ENCODE peak calls at places on chromosome 1, in nine cellular contexts. One of them, this sample, is unnamed.

GRCh38 chr1:12345350-12346217 is 115.8 kb downstream of the VPS13D start:
- DNase-seq in GM06990: no peak
- DNase-seq in kidney glomerular epithelial cell: no peak
- DNase-seq in Peyer's patch: peak
- DNase-seq in NCI-H2081: no peak
- DNase-seq in progenitor cell of endocrine pancreas: no peak
- DNase-seq in head of caudate nucleus: peak
- DNase-seq in GM04504: no peak
- DNase-seq in SW480: no peak
- DNase-seq in this sample: no peak

GRCh38 chr1:59025898-59026426 is 242.1 kb upstream of the JUN start:
- DNase-seq in progenitor cell of endocrine pancreas: no peak
- DNase-seq in kidney glomerular epithelial cell: peak
- DNase-seq in Peyer's patch: peak
- DNase-seq in GM06990: peak
- DNase-seq in GM04504: peak
- DNase-seq in SW480: no peak
- DNase-seq in head of caudate nucleus: no peak
- DNase-seq in NCI-H2081: no peak
- DNase-seq in this sample: no peak

GRCh38 chr1:25246600-25247023 is 642 bp downstream of the RSRP1 start:
- DNase-seq in SW480: no peak
- DNase-seq in progenitor cell of endocrine pancreas: peak
- DNase-seq in kidney glomerular epithelial cell: no peak
- DNase-seq in GM06990: no peak
- DNase-seq in NCI-H2081: no peak
- DNase-seq in head of caudate nucleus: peak
- DNase-seq in GM04504: no peak
- DNase-seq in Peyer's patch: no peak
- DNase-seq in this sample: peak

GRCh38 chr1:63592536-63593302 is 492 bp upstream of the PGM1 start:
- DNase-seq in kidney glomerular epithelial cell: peak
- DNase-seq in GM06990: no peak
- DNase-seq in GM04504: no peak
- DNase-seq in progenitor cell of endocrine pancreas: no peak
- DNase-seq in NCI-H2081: no peak
- DNase-seq in SW480: peak
- DNase-seq in head of caudate nucleus: no peak
- DNase-seq in Peyer's patch: no peak
- DNase-seq in this sample: no peak

GRCh38 chr1:151371744-151372410 is 628 bp downstream of the SELENBP1 start:
- DNase-seq in head of caudate nucleus: no peak
- DNase-seq in progenitor cell of endocrine pancreas: no peak
- DNase-seq in GM04504: no peak
- DNase-seq in Peyer's patch: no peak
- DNase-seq in NCI-H2081: peak
- DNase-seq in kidney glomerular epithelial cell: no peak
- DNase-seq in SW480: no peak
- DNase-seq in GM06990: no peak
- DNase-seq in this sample: no peak

GRCh38 chr1:182608850-182609610 is 4.8 kb upstream of the RGS16 start:
- DNase-seq in kidney glomerular epithelial cell: no peak
- DNase-seq in SW480: no peak
- DNase-seq in NCI-H2081: peak
- DNase-seq in GM06990: no peak
- DNase-seq in GM04504: no peak
- DNase-seq in Peyer's patch: no peak
- DNase-seq in head of caudate nucleus: no peak
- DNase-seq in progenitor cell of endocrine pancreas: no peak
- DNase-seq in this sample: no peak

GRCh38 chr1:179206817-179207216 is 22.7 kb downstream of the ABL2 start:
- DNase-seq in GM04504: no peak
- DNase-seq in Peyer's patch: no peak
- DNase-seq in progenitor cell of endocrine pancreas: no peak
- DNase-seq in GM06990: no peak
- DNase-seq in head of caudate nucleus: no peak
- DNase-seq in kidney glomerular epithelial cell: no peak
- DNase-seq in SW480: no peak
- DNase-seq in NCI-H2081: no peak
- DNase-seq in this sample: no peak

GRCh38 chr1:240287722-240288121 is 196.0 kb downstream of the FMN2 start:
- DNase-seq in SW480: no peak
- DNase-seq in head of caudate nucleus: no peak
- DNase-seq in kidney glomerular epithelial cell: no peak
- DNase-seq in GM06990: no peak
- DNase-seq in progenitor cell of endocrine pancreas: no peak
- DNase-seq in Peyer's patch: no peak
- DNase-seq in NCI-H2081: no peak
- DNase-seq in GM04504: no peak
- DNase-seq in this sample: no peak

GRCh38 chr1:236851871-236852270 is 56.8 kb downstream of the MTR start:
- DNase-seq in kidney glomerular epithelial cell: no peak
- DNase-seq in GM04504: no peak
- DNase-seq in progenitor cell of endocrine pancreas: no peak
- DNase-seq in head of caudate nucleus: no peak
- DNase-seq in Peyer's patch: no peak
- DNase-seq in NCI-H2081: no peak
- DNase-seq in SW480: no peak
- DNase-seq in GM06990: no peak
- DNase-seq in this sample: no peak

GRCh38 chr1:41432481-41433280 is 51.8 kb downstream of the EDN2 start:
- DNase-seq in head of caudate nucleus: peak
- DNase-seq in Peyer's patch: peak
- DNase-seq in kidney glomerular epithelial cell: peak
- DNase-seq in GM04504: peak
- DNase-seq in progenitor cell of endocrine pancreas: peak
- DNase-seq in SW480: peak
- DNase-seq in NCI-H2081: peak
- DNase-seq in GM06990: peak
- DNase-seq in this sample: peak

GRCh38 chr1:203086992-203087763 is 1.4 kb upstream of the MYOG start:
- DNase-seq in SW480: no peak
- DNase-seq in GM06990: no peak
- DNase-seq in Peyer's patch: no peak
- DNase-seq in head of caudate nucleus: no peak
- DNase-seq in NCI-H2081: no peak
- DNase-seq in kidney glomerular epithelial cell: no peak
- DNase-seq in GM04504: no peak
- DNase-seq in progenitor cell of endocrine pancreas: no peak
- DNase-seq in this sample: no peak

GRCh38 chr1:37083551-37084119 is 49.3 kb upstream of the GRIK3 start:
- DNase-seq in GM06990: no peak
- DNase-seq in GM04504: no peak
- DNase-seq in head of caudate nucleus: no peak
- DNase-seq in progenitor cell of endocrine pancreas: no peak
- DNase-seq in SW480: no peak
- DNase-seq in Peyer's patch: no peak
- DNase-seq in NCI-H2081: no peak
- DNase-seq in kidney glomerular epithelial cell: no peak
- DNase-seq in this sample: no peak

GRCh38 chr1:192160186-192160585 is 1.9 kb downstream of the RGS18 start:
- DNase-seq in kidney glomerular epithelial cell: no peak
- DNase-seq in SW480: no peak
- DNase-seq in GM04504: no peak
- DNase-seq in GM06990: no peak
- DNase-seq in NCI-H2081: no peak
- DNase-seq in head of caudate nucleus: no peak
- DNase-seq in progenitor cell of endocrine pancreas: no peak
- DNase-seq in Peyer's patch: no peak
- DNase-seq in this sample: no peak

GRCh38 chr1:101713760-101714159 is 283.0 kb downstream of the OLFM3 start:
- DNase-seq in NCI-H2081: no peak
- DNase-seq in kidney glomerular epithelial cell: no peak
- DNase-seq in head of caudate nucleus: no peak
- DNase-seq in Peyer's patch: no peak
- DNase-seq in GM06990: no peak
- DNase-seq in SW480: no peak
- DNase-seq in GM04504: no peak
- DNase-seq in progenitor cell of endocrine pancreas: no peak
- DNase-seq in this sample: no peak

GRCh38 chr1:207810173-207810572 is 58.3 kb downstream of the CD46 start:
- DNase-seq in GM06990: no peak
- DNase-seq in Peyer's patch: no peak
- DNase-seq in head of caudate nucleus: no peak
- DNase-seq in NCI-H2081: no peak
- DNase-seq in SW480: no peak
- DNase-seq in GM04504: peak
- DNase-seq in progenitor cell of endocrine pancreas: no peak
- DNase-seq in kidney glomerular epithelial cell: no peak
- DNase-seq in this sample: no peak

GRCh38 chr1:205954819-205955404 is 11.7 kb upstream of the SLC26A9 start:
- DNase-seq in kidney glomerular epithelial cell: no peak
- DNase-seq in SW480: no peak
- DNase-seq in NCI-H2081: peak
- DNase-seq in progenitor cell of endocrine pancreas: no peak
- DNase-seq in GM06990: no peak
- DNase-seq in head of caudate nucleus: no peak
- DNase-seq in Peyer's patch: no peak
- DNase-seq in GM04504: no peak
- DNase-seq in this sample: no peak